ENCODE peak calls at places on chromosome 1, in four cellular contexts. Z is HS-5; D is ELR; Q is stimulated activated naive CD4-positive, alpha-beta T cell. K is an unnamed sample.

GRCh38 chr1:192066202-192066601 is 92.1 kb upstream of the RGS18 start:
- DNase-seq in D (peak), Q (no peak), Z (no peak), K (no peak)

GRCh38 chr1:99970713-99971255 is 988 bp downstream of the SLC35A3 start:
- DNase-seq in Q (no peak), D (peak), Z (peak), K (no peak)

GRCh38 chr1:116709666-116710167 is 42.2 kb upstream of the IGSF3 start:
- DNase-seq in D (no peak), Z (no peak), Q (no peak), K (no peak)

GRCh38 chr1:59544615-59545014 is 247.7 kb downstream of the FGGY start:
- DNase-seq in Z (no peak), Q (no peak), D (no peak), K (no peak)

GRCh38 chr1:23214640-23215039 is 2.7 kb downstream of the HTR1D start:
- DNase-seq in D (peak), Z (no peak), Q (no peak), K (peak)

GRCh38 chr1:24536391-24536840 is 19.5 kb upstream of the NCMAP start:
- DNase-seq in Z (no peak), D (peak), Q (peak), K (no peak)

GRCh38 chr1:62111084-62111483 is 83.6 kb upstream of the L1TD1 start:
- DNase-seq in Q (no peak), D (no peak), Z (no peak), K (no peak)

GRCh38 chr1:24009406-24009805 is 29.3 kb upstream of the SRSF10 start:
- DNase-seq in Z (peak), D (peak), Q (no peak), K (peak)

GRCh38 chr1:173527151-173527826 is 50.2 kb downstream of the PRDX6 start:
- DNase-seq in Q (no peak), Z (no peak), D (peak), K (no peak)

GRCh38 chr1:20343149-20343936 is 52.7 kb downstream of the VWA5B1 start:
- DNase-seq in Z (no peak), Q (peak), D (no peak), K (no peak)

GRCh38 chr1:152983234-152983633 is 647 bp upstream of the SPRR1A start:
- DNase-seq in Q (no peak), Z (no peak), D (no peak), K (no peak)

K was measured in HFFc6.